ENCODE peak calls at places on chromosomes 6 and 20, in four cellular contexts. One of them, this sample, is unnamed. For H3K4me1 and H3K36me3, the result is how much of the 10 kb centered on the place peaks cover.

GRCh38 chr6:63352587-63353281 is 33.0 kb upstream of the LGSN start:
- DNase-seq in astrocyte: peak
- DNase-seq in keratinocyte: no peak
- DNase-seq in breast epithelium: no peak
- DNase-seq in this sample: no peak

GRCh38 chr20:4937422-4938319 is 63.6 kb downstream of the SLC23A2 start:
- DNase-seq in astrocyte: no peak
- DNase-seq in keratinocyte: no peak
- DNase-seq in breast epithelium: no peak
- DNase-seq in this sample: no peak

GRCh38 chr6:20274115-20274514 is 61.8 kb upstream of the MBOAT1 start:
- DNase-seq in astrocyte: no peak
- DNase-seq in keratinocyte: no peak
- DNase-seq in breast epithelium: no peak
- DNase-seq in this sample: no peak

GRCh38 chr20:50804453-50805348 is 9.8 kb downstream of the BCAS4 start:
- DNase-seq in astrocyte: no peak
- DNase-seq in keratinocyte: no peak
- DNase-seq in breast epithelium: no peak
- DNase-seq in this sample: no peak

GRCh38 chr20:45288376-45288775 is 18.3 kb upstream of the RBPJL start:
- DNase-seq in astrocyte: no peak
- DNase-seq in keratinocyte: no peak
- DNase-seq in breast epithelium: no peak
- DNase-seq in this sample: no peak

GRCh38 chr6:157434349-157435016 is 53.5 kb downstream of the ZDHHC14 start:
- DNase-seq in astrocyte: no peak
- DNase-seq in keratinocyte: no peak
- DNase-seq in breast epithelium: peak
- DNase-seq in this sample: peak

GRCh38 chr20:44837949-44838348 is 27.6 kb upstream of the RIMS4 start:
- DNase-seq in astrocyte: no peak
- DNase-seq in keratinocyte: no peak
- DNase-seq in breast epithelium: no peak
- DNase-seq in this sample: no peak

GRCh38 chr6:123810214-123810613 is 6.5 kb downstream of the NKAIN2 start:
- DNase-seq in astrocyte: no peak
- DNase-seq in keratinocyte: no peak
- DNase-seq in breast epithelium: no peak
- DNase-seq in this sample: no peak

GRCh38 chr6:53439556-53439955 is 90.8 kb upstream of the ELOVL5 start:
- DNase-seq in astrocyte: peak
- DNase-seq in keratinocyte: no peak
- DNase-seq in breast epithelium: no peak
- DNase-seq in this sample: no peak

GRCh38 chr6:33590531-33591198 is 10.6 kb upstream of the BAK1 start:
- DNase-seq in astrocyte: no peak
- DNase-seq in keratinocyte: no peak
- DNase-seq in breast epithelium: no peak
- DNase-seq in this sample: no peak

GRCh38 chr6:27251672-27252251 is 4.3 kb downstream of the PRSS16 start:
- DNase-seq in astrocyte: peak
- DNase-seq in keratinocyte: peak
- DNase-seq in breast epithelium: peak
- DNase-seq in this sample: no peak

GRCh38 chr20:15379897-15380296 is 1042.5 kb upstream of the FLRT3 start:
- DNase-seq in astrocyte: no peak
- DNase-seq in keratinocyte: no peak
- DNase-seq in breast epithelium: no peak
- DNase-seq in this sample: no peak

GRCh38 chr6:124470803-124471202 is 491.4 kb upstream of the RNF217 start:
- DNase-seq in astrocyte: no peak
- DNase-seq in keratinocyte: no peak
- DNase-seq in breast epithelium: no peak
- DNase-seq in this sample: no peak

GRCh38 chr6:134683783-134684765 is 265.8 kb downstream of the ALDH8A1 start:
- DNase-seq in astrocyte: peak
- DNase-seq in keratinocyte: no peak
- DNase-seq in breast epithelium: no peak
- DNase-seq in this sample: no peak

GRCh38 chr6:64330694-64331309 is 695.2 kb downstream of the PHF3 start:
- DNase-seq in astrocyte: peak
- DNase-seq in keratinocyte: no peak
- DNase-seq in breast epithelium: peak
- DNase-seq in this sample: peak

GRCh38 chr6:157912326-157912725 is 69.3 kb upstream of the SYNJ2 start:
- DNase-seq in astrocyte: peak
- DNase-seq in keratinocyte: no peak
- DNase-seq in breast epithelium: no peak
- DNase-seq in this sample: no peak

GRCh38 chr6:75206338-75207210 is 721 bp upstream of the COL12A1 start:
- DNase-seq in astrocyte: peak
- DNase-seq in keratinocyte: no peak
- DNase-seq in breast epithelium: no peak
- DNase-seq in this sample: no peak

GRCh38 chr6:106520711-106521367 is 108.5 kb downstream of the RTN4IP1 start:
- DNase-seq in astrocyte: no peak
- DNase-seq in keratinocyte: no peak
- DNase-seq in breast epithelium: no peak
- DNase-seq in this sample: no peak

GRCh38 chr6:123439371-123439770 is 197.4 kb downstream of the TRDN start:
- DNase-seq in astrocyte: no peak
- DNase-seq in keratinocyte: no peak
- DNase-seq in breast epithelium: no peak
- DNase-seq in this sample: no peak

GRCh38 chr20:38217791-38218565 is 42.6 kb downstream of the KIAA1755 start:
- DNase-seq in astrocyte: peak
- DNase-seq in keratinocyte: peak
- DNase-seq in breast epithelium: no peak
- DNase-seq in this sample: peak

GRCh38 chr6:33206864-33207568 is 1.3 kb upstream of the RING1 start:
- DNase-seq in astrocyte: no peak
- DNase-seq in keratinocyte: no peak
- DNase-seq in breast epithelium: no peak
- DNase-seq in this sample: no peak

GRCh38 chr20:9185511-9185910 is 116.6 kb downstream of the PLCB4 start:
- DNase-seq in astrocyte: peak
- DNase-seq in keratinocyte: no peak
- DNase-seq in breast epithelium: no peak
- DNase-seq in this sample: no peak

GRCh38 chr6:159490298-159490937 is 202.6 kb downstream of the SOD2 start:
- DNase-seq in astrocyte: no peak
- DNase-seq in keratinocyte: no peak
- DNase-seq in breast epithelium: peak
- DNase-seq in this sample: peak

GRCh38 chr6:5151955-5152401 is 66.8 kb downstream of the PPP1R3G start:
- DNase-seq in astrocyte: peak
- DNase-seq in keratinocyte: peak
- DNase-seq in breast epithelium: no peak
- DNase-seq in this sample: no peak

GRCh38 chr6:108902389-108902792 is 54.2 kb downstream of the ARMC2 start:
- DNase-seq in astrocyte: peak
- DNase-seq in keratinocyte: no peak
- DNase-seq in breast epithelium: no peak
- DNase-seq in this sample: no peak

GRCh38 chr6:76418657-76419217 is 346.3 kb upstream of the IMPG1 start:
- DNase-seq in astrocyte: no peak
- DNase-seq in keratinocyte: no peak
- DNase-seq in breast epithelium: no peak
- DNase-seq in this sample: no peak

GRCh38 chr20:25277941-25278521 is 30.1 kb downstream of the PYGB start:
- DNase-seq in astrocyte: no peak
- DNase-seq in keratinocyte: no peak
- DNase-seq in breast epithelium: no peak
- DNase-seq in this sample: no peak

GRCh38 chr20:62622877-62623487 is 19.3 kb upstream of the SLCO4A1 start:
- DNase-seq in astrocyte: no peak
- DNase-seq in keratinocyte: no peak
- DNase-seq in breast epithelium: no peak
- DNase-seq in this sample: no peak
- H3K4me1 ChIP-seq in astrocyte: under half
- H3K4me1 ChIP-seq in keratinocyte: under half
- H3K4me1 ChIP-seq in breast epithelium: under half
- H3K4me1 ChIP-seq in this sample: half or more

DNA sequence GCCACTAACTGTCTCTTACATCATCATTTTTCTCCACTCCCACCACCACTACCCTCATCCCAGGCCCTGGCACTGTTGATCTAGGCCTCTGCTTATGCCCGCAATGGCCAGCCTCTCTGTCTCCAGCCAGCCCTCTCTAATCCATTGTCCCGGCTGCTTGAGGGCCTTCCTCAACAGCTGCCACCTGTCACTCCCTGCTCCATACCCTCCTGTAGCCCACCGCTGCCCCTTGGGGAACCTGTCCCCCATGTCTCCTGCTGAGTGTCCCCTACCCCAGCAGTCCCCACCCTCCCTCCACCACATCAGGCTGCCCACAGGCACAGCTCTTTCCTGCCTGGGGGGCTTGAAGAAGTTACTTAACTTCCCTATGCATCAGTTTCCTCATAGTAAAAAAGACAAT is 13.4 kb downstream of the TEAD3 start:
- DNase-seq in astrocyte: no peak
- DNase-seq in keratinocyte: no peak
- DNase-seq in breast epithelium: no peak
- DNase-seq in this sample: no peak
- H3K36me3 ChIP-seq in astrocyte: under half
- H3K36me3 ChIP-seq in keratinocyte: under half
- H3K36me3 ChIP-seq in breast epithelium: under half
- H3K36me3 ChIP-seq in this sample: under half

GRCh38 chr6:14732226-14732844 is 513.5 kb upstream of the JARID2 start:
- DNase-seq in astrocyte: no peak
- DNase-seq in keratinocyte: no peak
- DNase-seq in breast epithelium: no peak
- DNase-seq in this sample: no peak
- H3K4me1 ChIP-seq in astrocyte: under half
- H3K4me1 ChIP-seq in keratinocyte: under half
- H3K4me1 ChIP-seq in breast epithelium: under half
- H3K4me1 ChIP-seq in this sample: under half

DNA sequence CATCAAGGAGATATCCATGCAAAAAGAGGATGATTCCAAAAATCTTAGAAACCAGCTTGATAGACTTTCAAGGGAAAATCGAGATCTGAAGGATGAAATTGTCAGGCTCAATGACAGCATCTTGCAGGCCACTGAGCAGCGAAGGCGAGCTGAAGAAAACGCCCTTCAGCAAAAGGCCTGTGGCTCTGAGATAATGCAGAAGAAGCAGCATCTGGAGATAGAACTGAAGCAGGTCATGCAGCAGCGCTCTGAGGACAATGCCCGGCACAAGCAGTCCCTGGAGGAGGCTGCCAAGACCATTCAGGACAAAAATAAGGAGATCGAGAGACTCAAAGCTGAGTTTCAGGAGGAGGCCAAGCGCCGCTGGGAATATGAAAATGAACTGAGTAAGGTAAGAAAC is 10.1 kb upstream of the SNRNP48 start:
- DNase-seq in astrocyte: no peak
- DNase-seq in keratinocyte: no peak
- DNase-seq in breast epithelium: no peak
- DNase-seq in this sample: no peak
- H3K36me3 ChIP-seq in astrocyte: half or more
- H3K36me3 ChIP-seq in keratinocyte: half or more
- H3K36me3 ChIP-seq in breast epithelium: under half
- H3K36me3 ChIP-seq in this sample: half or more

DNA sequence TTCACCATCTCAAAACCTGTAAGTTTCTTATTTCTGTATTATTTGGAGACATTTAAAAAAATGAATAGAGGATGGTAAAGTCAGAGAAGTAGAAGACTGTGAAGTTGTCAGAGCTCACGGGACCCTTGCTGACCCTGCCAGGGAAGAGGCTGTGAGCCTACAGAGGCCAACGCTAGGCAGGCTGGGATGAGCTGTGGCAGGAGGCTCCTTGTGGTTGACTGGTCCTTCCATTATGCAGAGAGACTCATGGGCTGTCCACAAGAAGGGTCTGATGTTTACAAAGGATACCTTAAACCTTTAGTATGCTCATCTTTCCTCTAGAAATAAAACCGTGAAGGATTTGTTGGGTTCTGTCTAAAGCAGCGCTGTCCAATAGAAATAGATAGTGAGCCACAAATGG is 42.9 kb downstream of the DUSP22 start:
- DNase-seq in astrocyte: no peak
- DNase-seq in keratinocyte: no peak
- DNase-seq in breast epithelium: no peak
- DNase-seq in this sample: no peak
- H3K4me1 ChIP-seq in astrocyte: under half
- H3K4me1 ChIP-seq in keratinocyte: under half
- H3K4me1 ChIP-seq in breast epithelium: under half
- H3K4me1 ChIP-seq in this sample: under half

DNA sequence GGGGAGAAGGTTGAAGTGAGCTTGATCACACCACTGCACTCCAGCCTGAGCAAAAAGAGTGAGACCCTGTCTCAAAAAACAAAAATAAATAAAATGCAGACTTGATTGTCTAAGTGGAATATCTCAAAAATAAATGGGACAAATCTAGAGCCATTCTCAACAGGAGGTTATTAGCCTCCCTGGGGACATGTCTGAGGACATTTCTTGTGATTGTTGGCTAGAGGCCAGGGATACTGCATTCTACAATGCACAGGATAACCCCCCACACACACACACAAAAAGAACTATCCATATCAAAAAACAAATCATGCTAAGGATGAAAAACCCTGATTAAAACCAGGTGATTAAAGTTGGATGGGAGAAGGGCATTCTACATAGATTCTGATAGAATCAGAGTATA is 37.5 kb downstream of the FAM217A start:
- DNase-seq in astrocyte: no peak
- DNase-seq in keratinocyte: no peak
- DNase-seq in breast epithelium: no peak
- DNase-seq in this sample: no peak
- H3K36me3 ChIP-seq in astrocyte: half or more
- H3K36me3 ChIP-seq in keratinocyte: under half
- H3K36me3 ChIP-seq in breast epithelium: under half
- H3K36me3 ChIP-seq in this sample: half or more

DNA sequence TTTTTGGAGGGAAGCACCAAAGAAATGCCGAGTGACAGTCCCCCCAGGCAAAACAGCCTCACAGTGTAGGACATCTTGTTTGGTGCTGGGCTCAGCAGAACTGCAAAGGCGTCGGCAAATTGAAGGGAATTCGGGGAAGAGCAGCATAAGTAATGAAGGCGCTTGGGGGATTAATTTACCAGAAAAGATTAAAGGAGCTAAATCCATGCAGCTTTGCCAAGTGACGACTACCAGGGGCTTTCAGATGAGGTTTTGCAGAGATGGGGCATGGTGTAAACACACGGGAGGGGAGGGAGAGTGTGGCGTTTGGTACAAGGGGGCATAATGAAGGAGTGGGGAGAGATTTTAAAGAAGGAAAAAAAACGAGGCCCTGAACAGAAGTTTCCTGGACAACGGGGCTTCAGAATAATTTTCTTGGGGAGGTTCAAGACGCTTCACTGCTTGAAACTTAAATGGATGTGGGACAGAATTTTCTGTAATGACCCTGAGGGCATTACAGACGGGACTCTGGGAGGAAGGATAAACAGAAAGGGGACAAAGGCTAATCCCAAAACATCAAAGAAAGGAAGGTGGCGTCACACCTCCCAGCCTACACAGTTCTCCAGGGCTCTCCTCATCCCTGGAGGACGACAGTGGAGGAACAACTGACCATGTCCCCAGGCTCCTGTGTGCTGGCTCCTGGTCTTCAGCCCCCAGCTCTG is 45.4 kb upstream of the CDH22 start:
- DNase-seq in astrocyte: no peak
- DNase-seq in keratinocyte: no peak
- DNase-seq in breast epithelium: no peak
- DNase-seq in this sample: no peak
- H3K4me1 ChIP-seq in astrocyte: under half
- H3K4me1 ChIP-seq in keratinocyte: under half
- H3K4me1 ChIP-seq in breast epithelium: under half
- H3K4me1 ChIP-seq in this sample: under half

GRCh38 chr6:10793035-10793434 is 45.3 kb downstream of the MAK start:
- DNase-seq in astrocyte: no peak
- DNase-seq in keratinocyte: no peak
- DNase-seq in breast epithelium: no peak
- DNase-seq in this sample: no peak
- H3K36me3 ChIP-seq in astrocyte: under half
- H3K36me3 ChIP-seq in keratinocyte: under half
- H3K36me3 ChIP-seq in breast epithelium: under half
- H3K36me3 ChIP-seq in this sample: under half

This sample was measured in right atrium auricular region.